ENCODE peak calls at places on chromosomes 5 and 9, in nine cellular contexts. Q is PC-9, E is AG04450, S is fibroblast of the aortic adventitia, C is brain microvascular endothelial cell, Z is bronchial epithelial cell, H is tibial nerve, U is heart left ventricle, M is sigmoid colon. L is an unnamed sample.

GRCh38 chr5:5235685-5236084 is 95.6 kb downstream of the ADAMTS16 start:
- DNase-seq in Q (no peak), E (no peak), S (no peak), C (no peak), Z (no peak), H (no peak), U (no peak), M (no peak), L (no peak)

GRCh38 chr5:101580591-101580990 is 677.5 kb upstream of the ST8SIA4 start:
- DNase-seq in Q (no peak), E (no peak), S (no peak), C (no peak), Z (peak), H (no peak), U (no peak), M (no peak), L (no peak)

GRCh38 chr9:131162886-131163285 is 37.5 kb downstream of the NUP214 start:
- DNase-seq in Q (no peak), E (no peak), S (no peak), C (no peak), Z (no peak), H (no peak), U (no peak), M (no peak), L (no peak)

GRCh38 chr9:86097510-86098224 is 1.7 kb downstream of the GOLM1 start:
- DNase-seq in Q (no peak), E (no peak), S (no peak), C (no peak), Z (no peak), H (no peak), U (no peak), M (no peak), L (no peak)

GRCh38 chr5:93580387-93581100 is 475 bp downstream of the NR2F1-AS1 start:
- DNase-seq in Q (no peak), E (no peak), S (peak), C (no peak), Z (no peak), H (no peak), U (no peak), M (peak), L (peak)

GRCh38 chr5:17996002-17996401 is 361.7 kb downstream of the TAF11L14 start:
- DNase-seq in Q (no peak), E (no peak), S (no peak), C (no peak), Z (peak), H (no peak), U (no peak), M (no peak), L (no peak)

GRCh38 chr9:86112057-86112456 is 12.7 kb upstream of the GOLM1 start:
- DNase-seq in Q (no peak), E (no peak), S (no peak), C (no peak), Z (no peak), H (no peak), U (no peak), M (no peak), L (no peak)

GRCh38 chr9:117719161-117719560 is 15.0 kb downstream of the TLR4 start:
- DNase-seq in Q (no peak), E (no peak), S (no peak), C (no peak), Z (no peak), H (no peak), U (no peak), M (no peak), L (no peak)

GRCh38 chr9:123722378-123722777 is 207.5 kb downstream of the DENND1A start:
- DNase-seq in Q (no peak), E (no peak), S (no peak), C (no peak), Z (no peak), H (no peak), U (no peak), M (no peak), L (no peak)

GRCh38 chr9:69649566-69650260 is 22.5 kb downstream of the APBA1 start:
- DNase-seq in Q (no peak), E (no peak), S (peak), C (peak), Z (no peak), H (no peak), U (no peak), M (no peak), L (peak)

GRCh38 chr9:121966706-121967105 is 126.4 kb downstream of the TTLL11 start:
- DNase-seq in Q (peak), E (no peak), S (no peak), C (no peak), Z (peak), H (no peak), U (no peak), M (no peak), L (no peak)

GRCh38 chr5:107467137-107467932 is 203.4 kb downstream of the EFNA5 start:
- DNase-seq in Q (peak), E (no peak), S (no peak), C (no peak), Z (peak), H (no peak), U (peak), M (no peak), L (no peak)

GRCh38 chr5:65034029-65034781 is 265.5 kb downstream of the CWC27 start:
- DNase-seq in Q (no peak), E (no peak), S (peak), C (no peak), Z (no peak), H (no peak), U (no peak), M (no peak), L (peak)

GRCh38 chr9:122060481-122060880 is 32.6 kb downstream of the TTLL11 start:
- DNase-seq in Q (no peak), E (no peak), S (no peak), C (no peak), Z (no peak), H (no peak), U (no peak), M (no peak), L (no peak)

GRCh38 chr5:157025093-157025698 is 33.7 kb downstream of the HAVCR1 start:
- DNase-seq in Q (no peak), E (no peak), S (no peak), C (no peak), Z (no peak), H (no peak), U (no peak), M (no peak), L (no peak)

GRCh38 chr5:157030692-157031091 is 28.2 kb downstream of the HAVCR1 start:
- DNase-seq in Q (no peak), E (no peak), S (no peak), C (no peak), Z (no peak), H (no peak), U (no peak), M (no peak), L (no peak)

GRCh38 chr5:157024213-157024959 is 34.5 kb downstream of the HAVCR1 start:
- DNase-seq in Q (no peak), E (no peak), S (no peak), C (no peak), Z (no peak), H (no peak), U (no peak), M (no peak), L (no peak)

GRCh38 chr5:157029457-157029856 is 29.5 kb downstream of the HAVCR1 start:
- DNase-seq in Q (no peak), E (no peak), S (no peak), C (no peak), Z (no peak), H (no peak), U (no peak), M (no peak), L (no peak)

DNA sequence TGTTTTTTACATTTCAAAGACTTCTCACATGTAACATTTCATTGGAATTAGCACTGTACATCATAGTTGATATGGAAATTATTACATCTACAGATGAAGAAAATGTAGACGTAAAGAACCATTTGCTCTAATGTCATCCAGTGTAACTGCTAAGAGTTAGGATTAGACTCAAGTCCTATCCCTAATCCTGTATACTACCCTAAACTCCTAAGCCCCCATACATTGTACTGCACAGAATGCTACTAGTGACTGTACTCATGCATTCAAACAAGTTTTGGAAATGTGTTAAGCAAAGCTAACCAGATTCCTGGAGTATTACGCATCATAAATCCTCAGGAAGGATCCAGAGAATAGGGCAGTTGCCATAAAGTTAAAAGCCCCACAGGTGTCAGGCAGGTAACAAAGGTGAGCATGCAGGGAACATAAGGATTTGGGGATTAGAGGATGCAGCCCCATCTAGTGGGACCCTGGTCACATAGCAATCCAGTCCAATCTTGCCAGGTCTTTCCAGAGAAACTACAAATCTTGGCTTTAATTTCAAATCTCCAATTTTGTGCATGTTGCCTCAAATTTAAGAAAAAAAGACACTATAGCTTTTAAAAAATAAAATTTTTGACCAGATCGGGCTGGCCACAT is 32.0 kb downstream of the HAVCR1 start:
- DNase-seq in Q (peak), E (no peak), S (no peak), C (no peak), Z (peak), H (no peak), U (no peak), M (no peak), L (no peak)
- TF ChIP-seq CTCF in Q (peak), E (peak), S (no peak), C (peak), Z (peak), H (no peak), U (peak), M (no peak), L (peak)

GRCh38 chr5:6768590-6769230 is 55.5 kb downstream of the TENT4A start:
- DNase-seq in Q (no peak), E (no peak), S (no peak), C (no peak), Z (no peak), H (no peak), U (no peak), M (no peak), L (no peak)

GRCh38 chr5:6767481-6768063 is 54.3 kb downstream of the TENT4A start:
- DNase-seq in Q (no peak), E (no peak), S (no peak), C (no peak), Z (peak), H (no peak), U (no peak), M (no peak), L (no peak)

GRCh38 chr5:6763191-6763590 is 50.0 kb downstream of the TENT4A start:
- DNase-seq in Q (no peak), E (no peak), S (no peak), C (no peak), Z (no peak), H (no peak), U (no peak), M (peak), L (no peak)

GRCh38 chr5:6765612-6766525 is 52.6 kb downstream of the TENT4A start:
- DNase-seq in Q (peak), E (peak), S (peak), C (peak), Z (peak), H (peak), U (peak), M (peak), L (peak)

DNA sequence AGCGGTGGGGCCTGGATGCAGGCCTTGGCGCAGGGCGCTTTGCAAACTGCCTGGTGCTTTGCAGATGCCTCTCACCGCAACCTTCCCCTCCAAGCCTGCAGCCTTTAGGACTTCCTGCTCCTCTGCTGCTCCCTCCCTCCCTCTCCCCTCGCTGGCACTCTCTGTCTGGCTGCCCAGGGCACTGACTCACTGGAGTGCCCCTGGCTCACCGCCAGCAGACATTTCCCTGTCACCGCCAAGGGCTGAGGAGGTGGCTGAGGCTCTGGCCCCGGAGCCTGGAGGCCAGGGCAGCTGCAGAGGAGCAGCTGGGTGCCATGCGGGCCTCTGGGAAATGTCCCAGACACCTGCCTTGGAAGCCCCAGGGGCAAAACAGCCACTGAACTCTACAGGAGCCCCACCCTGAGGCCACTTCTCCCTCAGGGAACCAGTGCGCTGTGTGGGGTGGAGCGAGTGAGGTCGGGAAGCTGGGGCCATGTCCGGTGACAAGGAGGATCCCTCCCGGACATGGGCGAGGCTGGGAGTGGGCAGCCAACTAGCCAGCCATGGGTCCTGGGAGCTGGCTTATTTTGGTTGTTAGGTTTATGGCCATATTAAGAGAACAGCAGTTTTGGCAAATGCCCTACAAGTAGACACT is 53.4 kb downstream of the TENT4A start:
- DNase-seq in Q (peak), E (no peak), S (peak), C (peak), Z (peak), H (peak), U (peak), M (peak), L (peak)
- H3K4me3 ChIP-seq in Q (peak), E (no peak), S (no peak), C (no peak), Z (no peak), H (no peak), U (peak), M (no peak), L (no peak)

DNA sequence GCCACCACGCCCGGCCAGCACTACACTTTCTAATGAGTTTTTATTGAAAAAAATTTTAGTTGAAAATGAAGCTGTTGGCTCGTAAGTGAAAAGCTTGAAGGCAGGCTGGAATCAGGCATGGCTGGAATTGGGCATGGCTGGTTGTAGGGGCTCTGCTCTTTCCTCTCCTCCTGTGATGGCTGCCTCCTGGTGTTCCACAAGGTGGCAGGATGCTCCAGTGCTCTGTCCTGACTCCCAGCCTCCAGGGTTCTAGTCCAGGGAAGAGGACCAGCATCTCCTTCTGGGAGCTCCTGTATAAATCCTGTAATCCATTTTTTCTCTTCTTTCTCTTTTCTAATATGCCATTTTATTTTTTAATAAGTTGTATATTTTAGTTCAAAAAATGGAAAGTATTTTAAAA is 57.2 kb upstream of the DHFR start:
- DNase-seq in Q (no peak), E (no peak), S (peak), C (peak), Z (peak), H (no peak), U (no peak), M (no peak), L (peak)
- TF ChIP-seq CTCF in Q (peak), E (peak), S (peak), C (peak), Z (peak), H (peak), U (peak), M (no peak), L (peak)

GRCh38 chr9:107587175-107587963 is 97.8 kb upstream of the KLF4 start:
- DNase-seq in Q (peak), E (no peak), S (no peak), C (no peak), Z (peak), H (peak), U (peak), M (no peak), L (no peak)
- H3K4me3 ChIP-seq in Q (peak), E (no peak), S (no peak), C (no peak), Z (peak), H (no peak), U (peak), M (no peak), L (no peak)

DNA sequence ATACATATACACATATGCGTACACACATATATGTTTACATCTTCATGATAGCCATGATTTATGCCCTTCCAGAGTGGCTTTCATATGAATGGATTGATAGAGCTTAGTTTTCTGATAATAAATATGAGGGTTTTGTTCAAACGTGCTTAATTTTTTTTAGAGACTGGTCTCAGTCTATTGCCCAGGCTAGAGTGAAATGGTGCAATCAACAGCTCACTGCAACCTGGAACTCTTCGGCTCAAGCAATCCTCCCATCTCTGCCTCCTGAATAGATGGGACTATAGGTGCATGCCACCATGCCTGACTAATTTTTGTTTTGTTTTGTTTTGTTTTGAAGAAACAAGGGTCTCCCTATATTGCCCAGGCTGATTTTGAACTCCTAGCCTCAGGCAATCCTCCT is 48.6 kb upstream of the ZSWIM6 start:
- DNase-seq in Q (no peak), E (no peak), S (no peak), C (no peak), Z (no peak), H (no peak), U (no peak), M (no peak), L (no peak)
- TF ChIP-seq CTCF in Q (no peak), E (no peak), S (no peak), C (no peak), Z (no peak), H (no peak), U (no peak), M (no peak), L (no peak)